ENCODE peak calls at places on chromosomes 11 and 22, in nine cellular contexts. Z is small intestine; O is psoas muscle; N is cardiac muscle cell; A is mesendoderm; E is naive thymus-derived CD4-positive, alpha-beta T cell; W is colonic mucosa; H is A549; B is body of pancreas. T is an unnamed sample.

GRCh38 chr11:18844753-18845367 is 53.3 kb upstream of the PTPN5 start:
- DNase-seq in Z (peak; percentile 49), O (no peak), N (peak; percentile 54), A (peak; percentile 84), E (no peak), W (no peak), H (peak; percentile 28), B (no peak), T (no peak)

GRCh38 chr22:19203839-19204238 is 25.3 kb upstream of the SLC25A1 start:
- DNase-seq in Z (no peak), O (peak; percentile 58), N (peak; percentile 3), A (no peak), E (no peak), W (no peak), H (no peak), B (no peak), T (no peak)

GRCh38 chr11:78753297-78753696 is 178.6 kb upstream of the NARS2 start:
- DNase-seq in Z (no peak), O (no peak), N (no peak), A (no peak), E (no peak), W (no peak), H (no peak), B (no peak), T (no peak)

GRCh38 chr22:21920341-21921183 is 32.1 kb downstream of the PPM1F start:
- DNase-seq in Z (no peak), O (peak; percentile 40), N (no peak), A (no peak), E (no peak), W (no peak), H (no peak), B (no peak), T (no peak)

GRCh38 chr11:9264381-9265210 is 554 bp downstream of the DENND5A start:
- DNase-seq in Z (peak; percentile 29), O (peak; percentile 78), N (peak; percentile 83), A (peak; percentile 40), E (no peak), W (peak; percentile 49), H (peak; percentile 39), B (peak; percentile 46), T (peak; percentile 84)

GRCh38 chr22:41687901-41688364 is 734 bp downstream of the SNU13 start:
- DNase-seq in Z (peak; percentile 35), O (peak; percentile 65), N (peak; percentile 36), A (peak; percentile 59), E (no peak), W (no peak), H (no peak), B (peak; percentile 27), T (no peak)

GRCh38 chr11:47395225-47396048 is 13.0 kb upstream of the SLC39A13 start:
- DNase-seq in Z (no peak), O (peak; percentile 56), N (no peak), A (no peak), E (no peak), W (no peak), H (no peak), B (no peak), T (no peak)

GRCh38 chr22:21829523-21829922 is 37.9 kb downstream of the MAPK1 start:
- DNase-seq in Z (no peak), O (no peak), N (no peak), A (no peak), E (no peak), W (no peak), H (no peak), B (no peak), T (no peak)

GRCh38 chr11:1202776-1203504 is 19.9 kb upstream of the MUC5B start:
- DNase-seq in Z (peak; percentile 38), O (peak; percentile 76), N (peak; percentile 51), A (peak; percentile 76), E (peak; percentile 34), W (peak; percentile 72), H (peak; percentile 89), B (peak; percentile 75), T (peak; percentile 88)

GRCh38 chr11:64206457-64207246 is at the start of gene FERMT3:
- DNase-seq in Z (peak; percentile 89), O (peak; percentile 77), N (no peak), A (no peak), E (peak; percentile 69), W (peak; percentile 83), H (no peak), B (peak; percentile 35), T (peak; percentile 88)

GRCh38 chr22:48434868-48435250 is 1392.8 kb downstream of the BRD1 start:
- DNase-seq in Z (no peak), O (no peak), N (no peak), A (no peak), E (no peak), W (no peak), H (no peak), B (no peak), T (peak; percentile 38)

GRCh38 chr11:94762208-94762607 is 5.9 kb upstream of the AMOTL1 start:
- DNase-seq in Z (no peak), O (no peak), N (no peak), A (peak; percentile 61), E (no peak), W (no peak), H (no peak), B (peak; percentile 39), T (no peak)

GRCh38 chr22:17366329-17366728 is 2.9 kb upstream of the CECR2 start:
- DNase-seq in Z (no peak), O (no peak), N (no peak), A (no peak), E (no peak), W (no peak), H (no peak), B (no peak), T (no peak)

GRCh38 chr11:60845338-60845737 is 3.4 kb downstream of the CCDC86 start:
- DNase-seq in Z (no peak), O (no peak), N (no peak), A (no peak), E (no peak), W (no peak), H (no peak), B (no peak), T (no peak)

GRCh38 chr11:34305095-34305692 is 52.6 kb downstream of the ABTB2 start:
- DNase-seq in Z (no peak), O (no peak), N (no peak), A (no peak), E (no peak), W (no peak), H (no peak), B (no peak), T (no peak)

GRCh38 chr11:74185695-74186094 is 14.6 kb downstream of the PPME1 start:
- DNase-seq in Z (no peak), O (no peak), N (no peak), A (no peak), E (no peak), W (no peak), H (no peak), B (no peak), T (no peak)

GRCh38 chr11:41784513-41785335 is 325.3 kb upstream of the LRRC4C start:
- DNase-seq in Z (peak; percentile 89), O (no peak), N (no peak), A (no peak), E (no peak), W (peak; percentile 53), H (no peak), B (no peak), T (no peak)

GRCh38 chr22:45526768-45527360 is 24.2 kb downstream of the FBLN1 start:
- DNase-seq in Z (no peak), O (no peak), N (no peak), A (no peak), E (no peak), W (no peak), H (no peak), B (no peak), T (no peak)
- H3K4me1 ChIP-seq in Z (no peaks in the 10 kb centered on the region), O (no peaks in the 10 kb centered on the region), N (no peaks in the 10 kb centered on the region), A (no peaks in the 10 kb centered on the region), E (no peaks in the 10 kb centered on the region), W (no peaks in the 10 kb centered on the region), H (no peaks in the 10 kb centered on the region), B (no peaks in the 10 kb centered on the region), T (no peaks in the 10 kb centered on the region)

GRCh38 chr22:31128156-31128555 is 5.4 kb downstream of the INPP5J start:
- DNase-seq in Z (no peak), O (peak; percentile 34), N (no peak), A (no peak), E (no peak), W (no peak), H (no peak), B (no peak), T (no peak)

GRCh38 chr22:31125521-31126117 is 2.9 kb downstream of the INPP5J start:
- DNase-seq in Z (no peak), O (no peak), N (no peak), A (no peak), E (no peak), W (no peak), H (no peak), B (no peak), T (peak; percentile 63)

GRCh38 chr22:31126128-31126868 is 3.5 kb downstream of the INPP5J start:
- DNase-seq in Z (no peak), O (no peak), N (no peak), A (no peak), E (no peak), W (no peak), H (no peak), B (no peak), T (no peak)

GRCh38 chr22:31126869-31127175 is 4.1 kb downstream of the INPP5J start:
- DNase-seq in Z (no peak), O (peak; percentile 13), N (no peak), A (no peak), E (no peak), W (no peak), H (no peak), B (no peak), T (no peak)

GRCh38 chr22:31127181-31127772 is 4.5 kb downstream of the INPP5J start:
- DNase-seq in Z (no peak), O (peak; percentile 26), N (no peak), A (peak; percentile 83), E (no peak), W (no peak), H (no peak), B (no peak), T (no peak)
- H3K4me3 ChIP-seq in Z (no peak overlapping the region), O (no peak overlapping the region), N (no peak overlapping the region), A (no peak overlapping the region), E (no peak overlapping the region), W (no peak overlapping the region), H (no peak overlapping the region), B (no peak overlapping the region), T (no peak overlapping the region)

DNA sequence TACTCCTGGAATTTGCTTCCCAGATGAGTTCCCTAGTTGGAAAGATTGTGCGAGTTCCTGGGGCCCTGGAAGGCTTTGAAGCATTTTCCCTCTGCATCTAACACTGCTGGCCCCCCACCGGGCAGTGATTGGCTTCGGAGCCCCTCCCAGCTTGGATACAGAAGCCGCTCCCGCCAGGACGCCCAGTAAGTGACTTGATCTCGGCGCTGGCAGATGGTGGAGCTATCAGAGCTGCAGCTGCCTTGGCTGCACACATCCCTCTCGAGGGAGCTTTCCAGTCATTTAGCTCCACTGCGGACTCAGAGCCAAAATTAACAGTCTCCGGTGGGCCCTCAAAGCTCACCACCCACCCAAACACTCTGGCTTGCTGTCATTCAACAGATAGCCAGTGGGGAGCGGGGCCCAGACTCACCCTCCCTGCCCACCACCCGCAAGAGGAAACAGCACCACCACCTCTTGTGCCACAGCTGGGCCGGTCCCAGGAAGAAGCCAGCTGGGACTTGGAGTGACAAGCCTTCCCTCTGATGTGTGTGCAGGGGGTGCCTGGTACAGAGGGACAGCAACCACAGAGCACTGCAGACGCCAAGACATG is 162.3 kb downstream of the TRIM29 start:
- DNase-seq in Z (no peak), O (peak; percentile 63), N (no peak), A (peak; percentile 94), E (no peak), W (no peak), H (no peak), B (no peak), T (no peak)
- H3K27ac ChIP-seq in Z (no peak overlapping the region), O (no peak overlapping the region), N (no peak overlapping the region), A (no peak overlapping the region), E (no peak overlapping the region), W (no peak overlapping the region), H (no peak overlapping the region), B (no peak overlapping the region), T (no peak overlapping the region)

GRCh38 chr11:121336279-121336947 is 43.8 kb downstream of the SC5D start:
- DNase-seq in Z (no peak), O (no peak), N (no peak), A (no peak), E (no peak), W (no peak), H (no peak), B (no peak), T (no peak)
- H3K4me1 ChIP-seq in Z (no peaks in the 10 kb centered on the region), O (no peaks in the 10 kb centered on the region), N (no peaks in the 10 kb centered on the region), A (no peaks in the 10 kb centered on the region), E (peaks cover 8% of the 10 kb centered on the region), W (no peaks in the 10 kb centered on the region), H (no peaks in the 10 kb centered on the region), B (no peaks in the 10 kb centered on the region), T (no peaks in the 10 kb centered on the region)

T was measured in aorta.